ENCODE peak calls at places on chromosomes 12 and 14, in four cellular contexts. S is stimulated activated CD4-positive, alpha-beta T cell treated with anti-CD3 and anti-CD28 coated beads, Interleukin-1b, Interleukin-23, amount 100 ng/mL, for 48 hours; K is body of pancreas; J is NAMALWA. E is an unnamed sample.

GRCh38 chr12:112126000-112126431 is 656 bp downstream of the TRAFD1 start:
- DNase-seq in J (no peak), K (no peak), S (no peak), E (no peak)

GRCh38 chr12:105502426-105502930 is 172.0 kb downstream of the C12orf75 start:
- DNase-seq in K (no peak), J (no peak), S (no peak), E (no peak)

GRCh38 chr14:91392623-91393303 is 24.9 kb downstream of the CCDC88C start:
- DNase-seq in J (no peak), K (no peak), S (no peak), E (no peak)

GRCh38 chr14:38481939-38482678 is 226.2 kb upstream of the CLEC14A start:
- DNase-seq in S (no peak), K (no peak), J (no peak), E (no peak)

GRCh38 chr12:113239811-113240331 is 18.6 kb downstream of the TPCN1 start:
- DNase-seq in S (no peak), K (no peak), J (no peak), E (no peak)

GRCh38 chr12:41903014-41903702 is 241.5 kb downstream of the GXYLT1 start:
- DNase-seq in K (no peak), J (no peak), S (no peak), E (no peak)

GRCh38 chr12:29882771-29883315 is 99.1 kb upstream of the TMTC1 start:
- DNase-seq in S (no peak), J (no peak), K (no peak), E (no peak)

GRCh38 chr14:24915958-24916595 is 133.9 kb downstream of the STXBP6 start:
- DNase-seq in S (no peak), K (no peak), J (no peak), E (no peak)

GRCh38 chr14:72680853-72681640 is 212.9 kb downstream of the DPF3 start:
- DNase-seq in S (no peak), J (no peak), K (no peak), E (no peak)

GRCh38 chr12:111034911-111035577 is 114.7 kb upstream of the MYL2 start:
- DNase-seq in K (no peak), J (no peak), S (no peak), E (no peak)

GRCh38 chr12:29286081-29286800 is 94.7 kb downstream of the ERGIC2 start:
- DNase-seq in S (no peak), J (no peak), K (no peak), E (no peak)

GRCh38 chr14:99481745-99482099 is 513 bp downstream of the CCNK start:
- DNase-seq in S (no peak), J (peak), K (peak), E (no peak)

GRCh38 chr14:93137864-93138263 is 22.1 kb upstream of the ITPK1 start:
- DNase-seq in J (peak), S (no peak), K (peak), E (no peak)

GRCh38 chr12:45235087-45236025 is 19.5 kb downstream of the ANO6 start:
- DNase-seq in K (peak), S (no peak), J (no peak), E (no peak)

GRCh38 chr12:57899010-57899662 is 42.2 kb upstream of the ATP23 start:
- DNase-seq in K (peak), S (peak), J (peak), E (peak)

GRCh38 chr14:99143126-99143525 is 128.9 kb downstream of the BCL11B start:
- DNase-seq in S (no peak), K (no peak), J (no peak), E (no peak)

GRCh38 chr12:7935773-7936581 is at the start of gene SLC2A3:
- DNase-seq in J (peak), S (peak), K (peak), E (peak)

GRCh38 chr12:101933866-101934514 is 56.6 kb downstream of the DRAM1 start:
- DNase-seq in J (no peak), S (no peak), K (no peak), E (no peak)

GRCh38 chr14:52314521-52315354 is 626 bp downstream of the PTGER2 start:
- DNase-seq in J (no peak), S (peak), K (peak), E (peak)

GRCh38 chr14:58864751-58865519 is 227.2 kb downstream of the DACT1 start:
- DNase-seq in S (no peak), J (no peak), K (no peak), E (no peak)

GRCh38 chr12:85740190-85740589 is 96.0 kb downstream of the RASSF9 start:
- DNase-seq in S (no peak), J (no peak), K (no peak), E (no peak)

GRCh38 chr12:90828621-90829020 is 126.4 kb downstream of the CCER1 start:
- DNase-seq in K (no peak), J (no peak), S (no peak), E (no peak)

GRCh38 chr12:117189725-117190209 is 503 bp downstream of the FBXO21 start:
- DNase-seq in S (peak), J (peak), K (peak), E (peak)

GRCh38 chr14:77102154-77102553 is 4.1 kb downstream of the CIPC start:
- DNase-seq in K (no peak), S (no peak), J (no peak), E (no peak)

GRCh38 chr14:104553166-104554087 is 26.1 kb upstream of the C14orf180 start:
- DNase-seq in K (peak), S (no peak), J (no peak), E (no peak)

GRCh38 chr12:95789126-95790024 is 1.2 kb downstream of the NTN4 start:
- DNase-seq in K (peak), S (no peak), J (no peak), E (no peak)

GRCh38 chr12:93957870-93958269 is 190.5 kb upstream of the PLXNC1 start:
- DNase-seq in S (no peak), K (no peak), J (no peak), E (no peak)

GRCh38 chr14:91649930-91650329 is 82.0 kb downstream of the CATSPERB start:
- DNase-seq in S (no peak), J (peak), K (peak), E (no peak)

GRCh38 chr14:61388173-61388975 is 67.0 kb downstream of the PRKCH start:
- DNase-seq in K (no peak), S (peak), J (no peak), E (no peak)

GRCh38 chr12:98464155-98464554 is 51.2 kb upstream of the TMPO start:
- DNase-seq in J (no peak), K (peak), S (no peak), E (no peak)

E was measured in activated CD4-positive, alpha-beta T cell treated with anti-CD3 and anti-CD28 coated beads for 24 hours.